ENCODE peak calls at places on chromosomes 2 and 18, in seven cellular contexts. E is PC-9, L is Caco-2, R is neural progenitor cell, W is left lung, Y is ascending aorta, U is osteoblast. Z is an unnamed sample.

GRCh38 chr2:70190086-70190412 is 770 bp downstream of the C2orf42 start:
- DNase-seq in E (no peak), L (no peak), R (peak; percentile 26), W (no peak), Y (no peak), U (no peak), Z (no peak)

GRCh38 chr2:205969584-205969983 is 116.4 kb downstream of the INO80D start:
- DNase-seq in E (no peak), L (no peak), R (no peak), W (no peak), Y (no peak), U (no peak), Z (no peak)

GRCh38 chr18:56291229-56291796 is 347.1 kb downstream of the TXNL1 start:
- DNase-seq in E (no peak), L (no peak), R (no peak), W (no peak), Y (no peak), U (no peak), Z (no peak)

GRCh38 chr2:60844105-60844504 is 37.3 kb upstream of the REL start:
- DNase-seq in E (no peak), L (no peak), R (no peak), W (no peak), Y (no peak), U (no peak), Z (no peak)

GRCh38 chr2:23207871-23208270 is 177.1 kb upstream of the KLHL29 start:
- DNase-seq in E (no peak), L (no peak), R (no peak), W (no peak), Y (no peak), U (no peak), Z (no peak)

GRCh38 chr2:224520064-224520463 is 65.1 kb downstream of the CUL3 start:
- DNase-seq in E (no peak), L (no peak), R (no peak), W (no peak), Y (no peak), U (peak; percentile 59), Z (no peak)

GRCh38 chr2:75600418-75601088 is 39.8 kb upstream of the EVA1A start:
- DNase-seq in E (peak; percentile 73), L (no peak), R (no peak), W (no peak), Y (no peak), U (no peak), Z (no peak)

GRCh38 chr18:61333746-61334490 is 688 bp downstream of the CDH20 start:
- DNase-seq in E (no peak), L (no peak), R (peak; percentile 61), W (peak; percentile 73), Y (no peak), U (peak; percentile 63), Z (no peak)

GRCh38 chr2:197360744-197361156 is 50.2 kb upstream of the ANKRD44 start:
- DNase-seq in E (no peak), L (no peak), R (no peak), W (no peak), Y (no peak), U (no peak), Z (no peak)

GRCh38 chr18:54679318-54680149 is 88.5 kb downstream of the DYNAP start:
- DNase-seq in E (peak; percentile 76), L (no peak), R (peak; percentile 49), W (no peak), Y (no peak), U (peak; percentile 90), Z (no peak)

GRCh38 chr2:174436351-174436750 is 40.8 kb downstream of the SCRN3 start:
- DNase-seq in E (no peak), L (no peak), R (no peak), W (no peak), Y (no peak), U (no peak), Z (no peak)

GRCh38 chr2:51734115-51734514 is 702.2 kb upstream of the NRXN1 start:
- DNase-seq in E (no peak), L (no peak), R (no peak), W (no peak), Y (no peak), U (peak; percentile 41), Z (no peak)

DNA sequence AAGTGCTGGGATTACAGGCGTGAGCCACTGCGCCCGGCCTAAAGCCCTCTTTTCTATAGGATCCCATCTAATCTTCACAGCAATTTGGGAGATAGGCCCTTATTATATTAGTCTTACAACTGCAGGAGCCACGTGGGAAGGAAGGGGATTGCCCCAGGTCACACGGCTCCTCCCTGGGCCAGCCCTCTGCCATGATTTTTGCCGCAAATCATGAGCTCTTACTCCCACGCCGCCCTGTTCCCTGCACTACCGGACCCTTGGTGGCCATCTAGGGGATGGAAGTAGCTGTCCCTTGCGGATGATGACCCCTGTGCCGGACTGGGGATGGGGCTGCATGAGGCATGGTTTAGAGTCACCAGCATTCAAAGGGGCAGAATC is 28.4 kb upstream of the PTMA start:
- DNase-seq in E (no peak), L (no peak), R (peak; percentile 82), W (no peak), Y (no peak), U (peak; percentile 79), Z (no peak)
- H3K4me3 ChIP-seq in E (peak overlapping the region; percentile 60), L (peak overlapping the region; percentile 67), R (no peak overlapping the region), W (peak overlapping the region; percentile 45), Y (no peak overlapping the region), U (no peak overlapping the region), Z (no peak overlapping the region)

GRCh38 chr2:160225722-160226121 is 25.6 kb upstream of the ITGB6 start:
- DNase-seq in E (peak; percentile 89), L (no peak), R (no peak), W (no peak), Y (no peak), U (no peak), Z (no peak)

GRCh38 chr2:160222546-160223281 is 22.6 kb upstream of the ITGB6 start:
- DNase-seq in E (peak; percentile 55), L (no peak), R (no peak), W (no peak), Y (no peak), U (no peak), Z (no peak)

GRCh38 chr2:160223560-160223959 is 23.5 kb upstream of the ITGB6 start:
- DNase-seq in E (no peak), L (no peak), R (no peak), W (no peak), Y (no peak), U (no peak), Z (no peak)

GRCh38 chr2:160224507-160224906 is 24.4 kb upstream of the ITGB6 start:
- DNase-seq in E (no peak), L (no peak), R (no peak), W (no peak), Y (no peak), U (no peak), Z (no peak)

GRCh38 chr2:160224060-160224459 is 24.0 kb upstream of the ITGB6 start:
- DNase-seq in E (peak; percentile 93), L (no peak), R (no peak), W (no peak), Y (no peak), U (peak; percentile 83), Z (peak; percentile 37)
- H3K4me1 ChIP-seq in E (peaks cover 98% of the 10 kb centered on the region), L (peaks cover 51% of the 10 kb centered on the region), R (peaks cover 11% of the 10 kb centered on the region), W (peaks cover 19% of the 10 kb centered on the region), Y (peaks cover 3% of the 10 kb centered on the region), U (peaks cover 66% of the 10 kb centered on the region), Z (peaks cover 92% of the 10 kb centered on the region)

GRCh38 chr2:235107640-235107951 is 155.8 kb downstream of the SH3BP4 start:
- DNase-seq in E (no peak), L (no peak), R (no peak), W (no peak), Y (no peak), U (no peak), Z (no peak)

GRCh38 chr2:235106874-235107639 is 155.2 kb downstream of the SH3BP4 start:
- DNase-seq in E (peak; percentile 72), L (peak; percentile 70), R (peak; percentile 84), W (no peak), Y (no peak), U (peak; percentile 85), Z (peak; percentile 26)

GRCh38 chr2:235102987-235103386 is 151.2 kb downstream of the SH3BP4 start:
- DNase-seq in E (no peak), L (no peak), R (no peak), W (no peak), Y (no peak), U (no peak), Z (no peak)

DNA sequence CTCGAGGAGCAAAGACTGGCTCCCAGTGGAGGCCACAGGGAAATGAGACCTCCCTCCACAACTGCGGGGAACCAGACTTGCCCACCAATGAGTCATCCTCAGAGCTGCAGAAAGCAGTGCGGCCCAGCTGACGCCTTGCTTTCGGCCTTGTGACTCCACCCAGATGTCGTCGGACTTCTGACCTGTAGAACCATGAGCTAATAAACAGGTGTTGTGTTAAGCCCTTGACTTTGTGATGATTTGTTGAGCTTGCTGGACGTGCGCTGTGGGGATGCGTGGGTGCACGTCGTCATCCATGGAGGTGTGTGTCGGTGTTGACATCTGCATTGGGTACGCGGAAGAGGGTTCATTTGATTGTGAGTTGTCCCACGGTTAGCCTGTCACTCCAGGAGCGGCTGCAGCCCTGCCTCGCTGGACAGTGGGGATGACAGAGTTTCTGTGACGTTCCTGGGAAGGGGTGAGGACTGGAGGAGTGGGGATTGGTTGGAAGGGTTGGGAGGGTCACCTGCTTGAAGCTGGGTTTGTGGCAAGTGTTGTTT is 154.1 kb downstream of the SH3BP4 start:
- DNase-seq in E (no peak), L (no peak), R (no peak), W (no peak), Y (no peak), U (no peak), Z (no peak)
- H3K4me3 ChIP-seq in E (no peak overlapping the region), L (no peak overlapping the region), R (no peak overlapping the region), W (no peak overlapping the region), Y (no peak overlapping the region), U (no peak overlapping the region), Z (no peak overlapping the region)

DNA sequence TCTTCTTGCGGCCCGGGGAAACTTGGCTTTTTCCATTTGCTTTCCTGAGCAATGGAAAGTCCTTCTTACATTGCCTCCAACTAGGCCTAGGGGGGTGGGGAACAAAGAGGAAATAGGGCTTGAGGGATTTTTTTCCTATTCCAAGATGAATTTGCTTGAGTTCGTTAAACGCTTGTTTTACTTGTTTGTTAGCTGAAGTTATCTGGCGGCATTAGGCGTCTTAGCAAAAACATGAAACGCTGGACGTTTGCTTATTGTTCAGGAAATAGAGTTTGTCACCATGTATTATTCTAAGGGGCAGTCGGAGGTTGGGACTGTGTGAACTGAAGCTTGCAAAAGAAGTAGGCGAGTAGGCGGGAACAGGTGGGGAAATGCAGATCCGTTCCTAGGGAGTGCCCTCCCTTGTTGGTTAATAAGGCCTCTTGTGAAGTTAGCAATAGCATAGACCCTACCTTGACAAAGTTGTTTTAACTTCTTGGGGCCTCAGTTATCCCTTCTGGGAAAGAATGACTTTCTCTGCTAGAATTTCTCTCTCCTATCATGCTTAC is 1.9 kb downstream of the CABLES1 start:
- DNase-seq in E (peak; percentile 46), L (no peak), R (peak; percentile 36), W (no peak), Y (no peak), U (no peak), Z (no peak)
- H3K4me1 ChIP-seq in E (peaks cover 42% of the 10 kb centered on the region), L (peaks cover 34% of the 10 kb centered on the region), R (peaks cover 24% of the 10 kb centered on the region), W (peaks cover 34% of the 10 kb centered on the region), Y (peaks cover 6% of the 10 kb centered on the region), U (peaks cover 19% of the 10 kb centered on the region), Z (peaks cover 15% of the 10 kb centered on the region)

DNA sequence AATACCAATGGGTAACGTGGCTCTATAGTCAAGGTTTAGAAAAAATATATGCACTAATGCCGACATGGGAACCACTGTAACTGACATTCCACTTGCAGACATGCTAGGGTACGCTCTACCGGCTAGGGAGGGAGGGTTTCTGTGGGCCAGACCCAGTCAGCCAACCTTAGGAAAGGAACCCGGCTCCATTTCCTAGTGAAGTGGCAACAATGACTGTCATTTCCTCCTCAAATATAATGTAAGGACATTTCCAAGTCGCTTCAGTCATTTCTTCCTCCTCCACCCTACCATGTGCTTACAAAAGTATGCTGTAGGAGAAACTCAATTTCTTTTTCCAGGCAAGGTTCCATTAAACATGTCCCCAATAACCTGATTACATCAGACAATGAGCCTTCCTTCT is 64.4 kb upstream of the PSMD14 start:
- DNase-seq in E (no peak), L (no peak), R (no peak), W (no peak), Y (no peak), U (peak; percentile 39), Z (no peak)
- H3K4me3 ChIP-seq in E (peak overlapping the region; percentile 66), L (peak overlapping the region; percentile 50), R (peak overlapping the region; percentile 37), W (peak overlapping the region; percentile 23), Y (no peak overlapping the region), U (no peak overlapping the region), Z (no peak overlapping the region)